ENCODE peak calls at places on chromosomes 12 and 14, in six cellular contexts. M, I, N, U, O and Y are unnamed samples.
A peak's percentile ranks its signal among the peaks of the same experiment; 100 is the strongest.

GRCh38 chr12:82099216-82099615 is 259.0 kb downstream of the CCDC59 start:
- DNase-seq in M (no peak), I (no peak), N (no peak), U (no peak), O (no peak), Y (peak; percentile 88)

GRCh38 chr14:54058501-54058900 is 101.9 kb upstream of the BMP4 start:
- DNase-seq in M (no peak), I (no peak), N (no peak), U (no peak), O (no peak), Y (no peak)

GRCh38 chr12:117261267-117261666 is 71.0 kb upstream of the FBXO21 start:
- DNase-seq in M (no peak), I (no peak), N (no peak), U (no peak), O (peak; percentile 23), Y (peak; percentile 87)

GRCh38 chr12:12428961-12429657 is 72.2 kb downstream of the BORCS5 start:
- DNase-seq in M (no peak), I (no peak), N (no peak), U (no peak), O (no peak), Y (peak; percentile 99)

GRCh38 chr12:52073531-52073950 is 3.8 kb downstream of the ATG101 start:
- DNase-seq in M (no peak), I (no peak), N (no peak), U (no peak), O (peak; percentile 73), Y (no peak)

GRCh38 chr14:65000868-65001600 is 14.3 kb downstream of the FNTB start:
- DNase-seq in M (no peak), I (no peak), N (no peak), U (no peak), O (no peak), Y (peak; percentile 38)

GRCh38 chr14:64721899-64722298 is 17.7 kb downstream of the PLEKHG3 start:
- DNase-seq in M (no peak), I (no peak), N (no peak), U (no peak), O (peak; percentile 80), Y (no peak)

GRCh38 chr14:58607571-58608317 is 30.0 kb upstream of the DACT1 start:
- DNase-seq in M (no peak), I (no peak), N (no peak), U (no peak), O (no peak), Y (peak; percentile 72)

GRCh38 chr14:102040153-102040552 is 46.7 kb downstream of the HSP90AA1 start:
- DNase-seq in M (no peak), I (no peak), N (no peak), U (no peak), O (peak; percentile 57), Y (no peak)

GRCh38 chr14:96281486-96281885 is 25.5 kb downstream of the BDKRB1 start:
- DNase-seq in M (no peak), I (no peak), N (no peak), U (no peak), O (no peak), Y (no peak)

GRCh38 chr14:54673193-54674121 is 106.5 kb downstream of the SAMD4A start:
- DNase-seq in M (no peak), I (no peak), N (no peak), U (no peak), O (no peak), Y (no peak)

GRCh38 chr12:59472273-59472672 is 123.6 kb upstream of the SLC16A7 start:
- DNase-seq in M (no peak), I (no peak), N (no peak), U (no peak), O (no peak), Y (no peak)

GRCh38 chr14:101478796-101479410 is 82.4 kb upstream of the DIO3 start:
- DNase-seq in M (peak; percentile 37), I (no peak), N (no peak), U (no peak), O (no peak), Y (no peak)

GRCh38 chr12:105470102-105470501 is 139.6 kb downstream of the C12orf75 start:
- DNase-seq in M (no peak), I (no peak), N (no peak), U (no peak), O (no peak), Y (no peak)

GRCh38 chr12:122849352-122850047 is 14.2 kb downstream of the HIP1R start:
- DNase-seq in M (no peak), I (no peak), N (no peak), U (no peak), O (peak; percentile 85), Y (no peak)

GRCh38 chr14:29654910-29655590 is 272.6 kb downstream of the PRKD1 start:
- DNase-seq in M (no peak), I (no peak), N (no peak), U (no peak), O (no peak), Y (no peak)

GRCh38 chr12:17076335-17076734 is 470.4 kb upstream of the LMO3 start:
- DNase-seq in M (no peak), I (no peak), N (no peak), U (no peak), O (no peak), Y (no peak)

GRCh38 chr12:48045965-48046364 is 41.7 kb upstream of the COL2A1 start:
- DNase-seq in M (no peak), I (no peak), N (no peak), U (no peak), O (no peak), Y (peak; percentile 18)

GRCh38 chr12:124687695-124688301 is 120.4 kb upstream of the NCOR2 start:
- DNase-seq in M (no peak), I (peak; percentile 17), N (no peak), U (peak; percentile 35), O (peak; percentile 38), Y (no peak)

GRCh38 chr12:42574879-42575278 is 14.7 kb downstream of the PRICKLE1 start:
- DNase-seq in M (no peak), I (no peak), N (no peak), U (no peak), O (no peak), Y (no peak)

GRCh38 chr12:69947922-69948321 is 122.9 kb downstream of the MYRFL start:
- DNase-seq in M (no peak), I (no peak), N (no peak), U (no peak), O (no peak), Y (no peak)

GRCh38 chr12:104699489-104700194 is 242.9 kb downstream of the CHST11 start:
- DNase-seq in M (no peak), I (no peak), N (no peak), U (no peak), O (peak; percentile 86), Y (no peak)

GRCh38 chr12:130440411-130441080 is 102.9 kb downstream of the PIWIL1 start:
- DNase-seq in M (no peak), I (no peak), N (no peak), U (no peak), O (no peak), Y (no peak)

GRCh38 chr14:74526854-74527585 is 33.5 kb downstream of the ISCA2 start:
- DNase-seq in M (no peak), I (no peak), N (no peak), U (no peak), O (peak; percentile 69), Y (no peak)

GRCh38 chr12:20508362-20508761 is 140.0 kb downstream of the PDE3A start:
- DNase-seq in M (no peak), I (no peak), N (no peak), U (no peak), O (no peak), Y (no peak)

GRCh38 chr14:85532981-85533820 is 3.3 kb downstream of the FLRT2 start:
- DNase-seq in M (peak; percentile 63), I (no peak), N (no peak), U (peak; percentile 51), O (peak; percentile 94), Y (peak; percentile 85)

GRCh38 chr14:105173901-105174894 is 5.6 kb upstream of the JAG2 start:
- DNase-seq in M (no peak), I (no peak), N (peak; percentile 34), U (no peak), O (no peak), Y (no peak)

GRCh38 chr14:50977863-50978520 is 33.7 kb upstream of the PYGL start:
- DNase-seq in M (no peak), I (no peak), N (no peak), U (no peak), O (no peak), Y (no peak)

GRCh38 chr12:92784795-92785562 is 82.2 kb downstream of the PLEKHG7 start:
- DNase-seq in M (no peak), I (peak; percentile 75), N (peak; percentile 8), U (no peak), O (no peak), Y (peak; percentile 79)

GRCh38 chr12:64522316-64522715 is 70.4 kb downstream of the TBK1 start:
- DNase-seq in M (no peak), I (no peak), N (no peak), U (no peak), O (no peak), Y (no peak)

GRCh38 chr12:39103552-39104165 is 198.3 kb upstream of the CPNE8 start:
- DNase-seq in M (no peak), I (peak; percentile 25), N (no peak), U (no peak), O (no peak), Y (peak; percentile 78)

GRCh38 chr12:97784904-97785303 is 322.3 kb downstream of the RMST start:
- DNase-seq in M (no peak), I (no peak), N (no peak), U (no peak), O (no peak), Y (no peak)

GRCh38 chr14:102527255-102528232 is 18.0 kb upstream of the ANKRD9 start:
- DNase-seq in M (no peak), I (no peak), N (no peak), U (no peak), O (peak; percentile 74), Y (peak; percentile 85)

GRCh38 chr12:63882844-63883243 is 38.3 kb downstream of the SRGAP1 start:
- DNase-seq in M (no peak), I (no peak), N (no peak), U (no peak), O (peak; percentile 31), Y (no peak)

GRCh38 chr12:106871477-106871876 is 84.2 kb upstream of the TMEM263 start:
- DNase-seq in M (no peak), I (no peak), N (no peak), U (no peak), O (no peak), Y (peak; percentile 60)

GRCh38 chr12:1650954-1651353 is 21.9 kb downstream of the WNT5B start:
- DNase-seq in M (no peak), I (no peak), N (no peak), U (no peak), O (no peak), Y (no peak)
- H3K27ac ChIP-seq in M (peak overlapping the region; percentile 63), I (no peak overlapping the region), N (no peak overlapping the region), U (no peak overlapping the region), O (no peak overlapping the region), Y (no peak overlapping the region)

GRCh38 chr14:69034612-69035262 is 55.6 kb upstream of the ACTN1 start:
- DNase-seq in M (no peak), I (no peak), N (no peak), U (no peak), O (no peak), Y (no peak)
- H3K27ac ChIP-seq in M (no peak overlapping the region), I (no peak overlapping the region), N (no peak overlapping the region), U (no peak overlapping the region), O (peak overlapping the region; percentile 85), Y (no peak overlapping the region)

GRCh38 chr12:19181666-19182426 is 52.3 kb downstream of the PLEKHA5 start:
- DNase-seq in M (no peak), I (no peak), N (no peak), U (no peak), O (no peak), Y (no peak)
- H3K27ac ChIP-seq in M (no peak overlapping the region), I (no peak overlapping the region), N (no peak overlapping the region), U (no peak overlapping the region), O (no peak overlapping the region), Y (no peak overlapping the region)

GRCh38 chr14:100191584-100192249 is 32.3 kb upstream of the DEGS2 start:
- DNase-seq in M (no peak), I (no peak), N (no peak), U (no peak), O (peak; percentile 31), Y (no peak)
- H3K27ac ChIP-seq in M (peak overlapping the region; percentile 93), I (no peak overlapping the region), N (no peak overlapping the region), U (peak overlapping the region; percentile 75), O (no peak overlapping the region), Y (no peak overlapping the region)